ENCODE peak calls at places on chromosome 18, in ten cellular contexts. G is GM23338; J is mesothelial cell of epicardium; U is NCI-H510A treated with DMSO at 0.1 percent for 48 hours; P is transverse colon; Q is AG09319; R is non-pigmented ciliary epithelial cell; S is activated CD8-positive, alpha-beta memory T cell treated with anti-CD3 and anti-CD28 coated beads for 1 hour; E is GDM1; X is amygdala. W is an unnamed sample.
A peak's percentile ranks its signal among the peaks of the same experiment; 100 is the strongest.

GRCh38 chr18:31876707-31877106 is 66.2 kb downstream of the TRAPPC8 start:
- DNase-seq in G (no peak), J (no peak), U (no peak), P (no peak), Q (no peak), R (no peak), S (no peak), E (no peak), X (no peak), W (no peak)

GRCh38 chr18:37242091-37242490 is 323.5 kb downstream of the CELF4 start:
- DNase-seq in G (no peak), J (no peak), U (no peak), P (no peak), Q (no peak), R (no peak), S (no peak), E (no peak), X (no peak), W (no peak)

GRCh38 chr18:8990276-8991031 is 112.0 kb upstream of the NDUFV2 start:
- DNase-seq in G (no peak), J (no peak), U (no peak), P (no peak), Q (peak; percentile 8), R (no peak), S (no peak), E (no peak), X (peak; percentile 7), W (no peak)

GRCh38 chr18:9130806-9131205 is 5.8 kb upstream of the ANKRD12 start:
- DNase-seq in G (no peak), J (no peak), U (no peak), P (no peak), Q (no peak), R (peak; percentile 31), S (no peak), E (no peak), X (no peak), W (no peak)

GRCh38 chr18:74495581-74496507 is at the start of gene CNDP2:
- DNase-seq in G (peak; percentile 99), J (peak; percentile 100), U (peak; percentile 99), P (peak; percentile 100), Q (peak; percentile 97), R (peak; percentile 91), S (peak; percentile 99), E (peak; percentile 99), X (peak; percentile 99), W (peak; percentile 96)

GRCh38 chr18:58624011-58624410 is 4.9 kb downstream of the ALPK2 start:
- DNase-seq in G (no peak), J (no peak), U (no peak), P (no peak), Q (no peak), R (no peak), S (no peak), E (no peak), X (no peak), W (no peak)

GRCh38 chr18:76462326-76462694 is 32.7 kb downstream of the ZNF516 start:
- DNase-seq in G (no peak), J (no peak), U (no peak), P (no peak), Q (no peak), R (no peak), S (no peak), E (no peak), X (no peak), W (no peak)

GRCh38 chr18:46474487-46475366 is 182.3 kb downstream of the LOXHD1 start:
- DNase-seq in G (no peak), J (no peak), U (peak; percentile 31), P (no peak), Q (no peak), R (no peak), S (no peak), E (no peak), X (no peak), W (no peak)

GRCh38 chr18:31798399-31798798 is 37.7 kb upstream of the SLC25A52 start:
- DNase-seq in G (no peak), J (no peak), U (no peak), P (no peak), Q (no peak), R (no peak), S (no peak), E (no peak), X (no peak), W (no peak)

GRCh38 chr18:27856839-27857238 is 320.1 kb downstream of the CDH2 start:
- DNase-seq in G (no peak), J (no peak), U (no peak), P (no peak), Q (no peak), R (no peak), S (no peak), E (no peak), X (no peak), W (no peak)

GRCh38 chr18:4433762-4434161 is 21.3 kb downstream of the DLGAP1 start:
- DNase-seq in G (peak; percentile 56), J (no peak), U (no peak), P (no peak), Q (no peak), R (no peak), S (no peak), E (no peak), X (no peak), W (no peak)

GRCh38 chr18:59021500-59021899 is 118.2 kb upstream of the SEC11C start:
- DNase-seq in G (no peak), J (no peak), U (peak; percentile 76), P (no peak), Q (no peak), R (no peak), S (no peak), E (no peak), X (no peak), W (no peak)

GRCh38 chr18:34867520-34867919 is 157.4 kb downstream of the DTNA start:
- DNase-seq in G (peak; percentile 76), J (no peak), U (no peak), P (no peak), Q (no peak), R (no peak), S (no peak), E (peak; percentile 5), X (no peak), W (no peak)

GRCh38 chr18:27956001-27956400 is 220.9 kb downstream of the CDH2 start:
- DNase-seq in G (no peak), J (no peak), U (no peak), P (no peak), Q (no peak), R (no peak), S (no peak), E (no peak), X (no peak), W (no peak)

GRCh38 chr18:63365909-63366269 is 1.1 kb downstream of the KDSR start:
- DNase-seq in G (peak; percentile 36), J (no peak), U (no peak), P (peak; percentile 24), Q (no peak), R (no peak), S (no peak), E (no peak), X (peak; percentile 55), W (no peak)

GRCh38 chr18:2847341-2848144 is 737 bp downstream of the EMILIN2 start:
- DNase-seq in G (peak; percentile 69), J (no peak), U (no peak), P (no peak), Q (no peak), R (no peak), S (no peak), E (no peak), X (no peak), W (no peak)

GRCh38 chr18:36653141-36653869 is 175.5 kb downstream of the TPGS2 start:
- DNase-seq in G (no peak), J (no peak), U (no peak), P (no peak), Q (no peak), R (no peak), S (no peak), E (no peak), X (no peak), W (no peak)

GRCh38 chr18:8704361-8705279 is 736 bp upstream of the MTCL1 start:
- DNase-seq in G (peak; percentile 85), J (peak; percentile 87), U (peak; percentile 90), P (peak; percentile 89), Q (peak; percentile 87), R (no peak), S (peak; percentile 83), E (peak; percentile 66), X (peak; percentile 84), W (peak; percentile 41)

GRCh38 chr18:68893396-68893795 is 95.5 kb downstream of the CCDC102B start:
- DNase-seq in G (no peak), J (no peak), U (no peak), P (no peak), Q (no peak), R (no peak), S (no peak), E (no peak), X (no peak), W (no peak)

GRCh38 chr18:54780285-54780861 is 47.9 kb upstream of the RAB27B start:
- DNase-seq in G (no peak), J (no peak), U (no peak), P (no peak), Q (no peak), R (no peak), S (no peak), E (no peak), X (no peak), W (no peak)

GRCh38 chr18:43180814-43181213 is 65.3 kb upstream of the RIT2 start:
- DNase-seq in G (no peak), J (no peak), U (no peak), P (no peak), Q (no peak), R (no peak), S (no peak), E (no peak), X (no peak), W (no peak)

GRCh38 chr18:2325308-2325849 is 245.9 kb downstream of the METTL4 start:
- DNase-seq in G (no peak), J (no peak), U (no peak), P (no peak), Q (no peak), R (peak; percentile 41), S (no peak), E (no peak), X (no peak), W (no peak)

GRCh38 chr18:62566199-62566598 is 43.4 kb downstream of the ZCCHC2 start:
- DNase-seq in G (peak; percentile 78), J (no peak), U (no peak), P (peak; percentile 32), Q (no peak), R (no peak), S (no peak), E (no peak), X (no peak), W (no peak)

GRCh38 chr18:54466248-54467005 is 108.7 kb downstream of the C18orf54 start:
- DNase-seq in G (no peak), J (no peak), U (no peak), P (no peak), Q (no peak), R (no peak), S (no peak), E (no peak), X (no peak), W (no peak)

W was measured in brain pericyte.